ENCODE peak calls at places on chromosomes 11 and 22, in nine cellular contexts. K, T, H, X, M, C, Q, I and N are unnamed samples.
A peak's percentile ranks its signal among the peaks of the same experiment; 100 is the strongest.

GRCh38 chr22:36546932-36547331 is 18.0 kb upstream of the EIF3D start:
- DNase-seq in X (no peak), M (no peak), T (peak; percentile 47), K (no peak), Q (no peak), I (no peak), C (peak; percentile 59), H (no peak), N (no peak)

GRCh38 chr11:2929880-2930704 is 872 bp upstream of the PHLDA2 start:
- DNase-seq in X (no peak), C (peak; percentile 25), Q (peak; percentile 73), M (no peak), H (peak; percentile 83), T (peak; percentile 18), K (peak; percentile 69), I (peak; percentile 80), N (peak; percentile 65)

GRCh38 chr22:50260801-50261614 is 475 bp downstream of the MAPK12 start:
- DNase-seq in H (no peak), X (no peak), T (no peak), M (no peak), K (no peak), I (no peak), C (peak; percentile 57), Q (peak; percentile 45), N (no peak)

GRCh38 chr11:17277024-17277584 is 565 bp downstream of the NUCB2 start:
- DNase-seq in Q (no peak), T (no peak), C (peak; percentile 62), M (no peak), X (no peak), K (peak; percentile 16), I (peak; percentile 45), H (peak; percentile 56), N (no peak)

GRCh38 chr22:29215012-29215860 is 9.5 kb downstream of the EMID1 start:
- DNase-seq in C (no peak), I (no peak), T (no peak), M (no peak), Q (no peak), K (no peak), H (no peak), X (no peak), N (no peak)

GRCh38 chr22:49155039-49155808 is 672.4 kb downstream of the BRD1 start:
- DNase-seq in X (no peak), H (no peak), M (no peak), K (no peak), I (no peak), C (no peak), Q (no peak), T (no peak), N (no peak)

GRCh38 chr22:20989323-20990138 is 7.4 kb downstream of the LZTR1 start:
- DNase-seq in Q (no peak), K (no peak), C (no peak), M (no peak), H (no peak), X (no peak), I (no peak), T (no peak), N (no peak)

GRCh38 chr11:100705447-100705846 is 18.4 kb downstream of the ARHGAP42 start:
- DNase-seq in T (no peak), M (no peak), K (no peak), C (no peak), Q (no peak), H (no peak), X (no peak), I (no peak), N (no peak)

GRCh38 chr11:2584434-2584811 is 115.4 kb downstream of the KCNQ1OT1 start:
- DNase-seq in I (no peak), H (no peak), M (no peak), K (no peak), Q (no peak), C (no peak), X (no peak), T (no peak), N (no peak)

GRCh38 chr11:19087658-19088057 is 27.1 kb upstream of the MRGPRX2 start:
- DNase-seq in I (no peak), C (peak; percentile 83), K (no peak), H (no peak), X (no peak), T (no peak), Q (no peak), M (no peak), N (no peak)

GRCh38 chr22:24155597-24156145 is 25.6 kb upstream of the SUSD2 start:
- DNase-seq in I (peak; percentile 56), H (peak; percentile 84), X (peak; percentile 82), M (no peak), T (no peak), K (peak; percentile 65), Q (peak; percentile 52), C (peak; percentile 62), N (peak; percentile 88)

GRCh38 chr22:31137721-31138120 is 2.6 kb downstream of the PLA2G3 start:
- DNase-seq in C (no peak), X (no peak), M (no peak), Q (no peak), H (no peak), K (no peak), I (no peak), T (no peak), N (peak; percentile 26)

GRCh38 chr22:31350410-31350863 is 4.3 kb upstream of the PATZ1 start:
- DNase-seq in X (no peak), T (no peak), M (no peak), I (peak; percentile 29), H (no peak), Q (no peak), C (no peak), K (no peak), N (no peak)

GRCh38 chr11:131691558-131692041 is 321.2 kb downstream of the NTM start:
- DNase-seq in K (no peak), X (no peak), I (no peak), M (no peak), H (no peak), Q (no peak), C (peak; percentile 22), T (no peak), N (no peak)

GRCh38 chr11:119567667-119568582 is 145.0 kb upstream of the THY1 start:
- DNase-seq in Q (no peak), I (no peak), C (peak; percentile 94), H (no peak), M (no peak), K (no peak), T (peak; percentile 36), X (no peak), N (no peak)

GRCh38 chr11:66973956-66974585 is 1.0 kb upstream of the C11orf86 start:
- DNase-seq in M (no peak), H (no peak), K (no peak), I (no peak), X (no peak), C (peak; percentile 49), Q (no peak), T (no peak), N (no peak)

GRCh38 chr11:14593671-14594070 is 49.9 kb upstream of the PDE3B start:
- DNase-seq in C (no peak), I (no peak), H (no peak), K (no peak), X (no peak), M (no peak), Q (no peak), T (no peak), N (no peak)

GRCh38 chr11:14422814-14423182 is 63.8 kb upstream of the RRAS2 start:
- DNase-seq in Q (no peak), M (no peak), K (no peak), H (no peak), C (no peak), X (no peak), T (no peak), I (no peak), N (no peak)

GRCh38 chr22:23268139-23268712 is 87.9 kb downstream of the BCR start:
- DNase-seq in T (no peak), H (no peak), C (no peak), M (no peak), X (no peak), Q (no peak), I (no peak), K (no peak), N (no peak)

GRCh38 chr22:28741758-28742561 is at the start of the genes CHEK2 and HSCB:
- DNase-seq in I (peak; percentile 99), M (peak; percentile 85), X (peak; percentile 98), H (peak; percentile 99), T (peak; percentile 95), C (peak; percentile 99), K (peak; percentile 99), Q (peak; percentile 96), N (peak; percentile 97)

GRCh38 chr11:129352627-129353026 is 23.0 kb upstream of the BARX2 start:
- DNase-seq in I (no peak), X (no peak), C (no peak), K (no peak), H (no peak), M (no peak), Q (no peak), T (no peak), N (no peak)

GRCh38 chr11:1077033-1077416 is 2.4 kb downstream of the MUC2 start:
- DNase-seq in K (no peak), M (no peak), C (no peak), X (peak; percentile 6), I (no peak), T (no peak), Q (no peak), H (no peak), N (peak; percentile 34)

GRCh38 chr11:110085255-110085838 is 7.8 kb upstream of the ZC3H12C start:
- DNase-seq in H (no peak), M (no peak), K (no peak), Q (no peak), T (no peak), C (no peak), I (no peak), X (no peak), N (no peak)

GRCh38 chr22:31630331-31631329 is 31.4 kb downstream of the PISD start:
- DNase-seq in K (peak; percentile 43), I (peak; percentile 83), H (peak; percentile 96), Q (peak; percentile 81), C (peak; percentile 64), X (peak; percentile 79), T (no peak), M (peak; percentile 60), N (peak; percentile 89)